ENCODE peak calls at places on chromosome 4, in four cellular contexts. B is HCT116, C is HepG2, Y is SK-N-SH. V is an unnamed sample.

GRCh38 chr4:159655547-159655946 is 552.7 kb downstream of the RAPGEF2 start:
- DNase-seq in Y (no peak), B (peak), C (no peak), V (no peak)

GRCh38 chr4:3640587-3640962 is 108.4 kb upstream of the LRPAP1 start:
- DNase-seq in C (no peak), B (no peak), Y (no peak), V (no peak)

GRCh38 chr4:69044247-69044646 is 52.0 kb upstream of the UGT2B7 start:
- DNase-seq in C (no peak), B (no peak), Y (no peak), V (no peak)

GRCh38 chr4:55269970-55270369 is 76.1 kb upstream of the SRD5A3 start:
- DNase-seq in B (no peak), Y (no peak), C (no peak), V (no peak)

GRCh38 chr4:29304595-29304994 is 1415.6 kb upstream of the PCDH7 start:
- DNase-seq in Y (no peak), C (no peak), B (no peak), V (peak)

GRCh38 chr4:83890231-83890630 is 354.3 kb downstream of the GPAT3 start:
- DNase-seq in B (no peak), C (no peak), Y (no peak), V (no peak)

GRCh38 chr4:114659386-114660008 is 60.9 kb downstream of the UGT8 start:
- DNase-seq in C (peak), Y (peak), B (peak), V (peak)

GRCh38 chr4:155047755-155048154 is 160.7 kb upstream of the NPY2R start:
- DNase-seq in Y (no peak), B (no peak), C (no peak), V (no peak)

GRCh38 chr4:48692023-48692422 is 88.1 kb downstream of the FRYL start:
- DNase-seq in Y (no peak), B (no peak), C (no peak), V (no peak)

GRCh38 chr4:106624674-106625073 is 256.1 kb upstream of the GIMD1 start:
- DNase-seq in C (no peak), Y (no peak), B (no peak), V (no peak)

GRCh38 chr4:36010531-36010930 is 233.8 kb downstream of the ARAP2 start:
- DNase-seq in B (no peak), Y (no peak), C (no peak), V (no peak)

GRCh38 chr4:124711469-124712416 is 789 bp downstream of the ANKRD50 start:
- DNase-seq in B (peak), Y (peak), C (peak), V (peak)

GRCh38 chr4:187602339-187603092 is 393.1 kb upstream of the ZFP42 start:
- DNase-seq in B (no peak), C (no peak), Y (no peak), V (no peak)

GRCh38 chr4:146232131-146232722 is 17.9 kb downstream of the REELD1 start:
- DNase-seq in C (no peak), B (no peak), Y (no peak), V (no peak)

GRCh38 chr4:115279300-115279699 is 165.9 kb upstream of the NDST4 start:
- DNase-seq in C (no peak), Y (no peak), B (no peak), V (peak)

GRCh38 chr4:77110707-77111106 is 34.9 kb upstream of the CCNI start:
- DNase-seq in B (no peak), Y (no peak), C (no peak), V (no peak)

GRCh38 chr4:5615496-5616075 is 92.8 kb downstream of the EVC2 start:
- DNase-seq in C (no peak), Y (no peak), B (no peak), V (no peak)

GRCh38 chr4:98482847-98483806 is 175.3 kb downstream of the TSPAN5 start:
- DNase-seq in Y (no peak), B (peak), C (peak), V (no peak)

GRCh38 chr4:88573995-88574394 is 18.3 kb upstream of the HERC3 start:
- DNase-seq in Y (no peak), B (peak), C (peak), V (peak)

GRCh38 chr4:158003212-158003611 is 169.6 kb downstream of the GASK1B start:
- DNase-seq in Y (no peak), C (no peak), B (no peak), V (no peak)

GRCh38 chr4:136992032-136992431 is 540.3 kb downstream of the PCDH18 start:
- DNase-seq in C (no peak), B (no peak), Y (no peak), V (no peak)

GRCh38 chr4:87799254-87799653 is at the start of gene IBSP:
- DNase-seq in B (no peak), Y (no peak), C (no peak), V (no peak)

GRCh38 chr4:123706961-123707360 is 310.4 kb downstream of the SPRY1 start:
- DNase-seq in C (no peak), Y (no peak), B (no peak), V (no peak)

GRCh38 chr4:101102114-101102752 is 245.1 kb downstream of the PPP3CA start:
- DNase-seq in C (no peak), B (no peak), Y (peak), V (no peak)

GRCh38 chr4:105277702-105278101 is 131.0 kb downstream of the TET2 start:
- DNase-seq in Y (no peak), C (no peak), B (no peak), V (no peak)

GRCh38 chr4:2936773-2937145 is 26.4 kb downstream of the NOP14 start:
- DNase-seq in Y (no peak), C (no peak), B (no peak), V (no peak)

GRCh38 chr4:48343531-48343930 is 2.2 kb downstream of the SLAIN2 start:
- DNase-seq in C (no peak), Y (no peak), B (no peak), V (no peak)

GRCh38 chr4:39933689-39934590 is 43.8 kb downstream of the PDS5A start:
- DNase-seq in B (no peak), C (no peak), Y (no peak), V (no peak)

GRCh38 chr4:156672924-156673323 is 298.7 kb downstream of the PDGFC start:
- DNase-seq in B (peak), C (no peak), Y (no peak), V (no peak)

GRCh38 chr4:121777625-121778024 is 12.7 kb upstream of the SMIM43 start:
- DNase-seq in B (no peak), C (no peak), Y (no peak), V (no peak)

GRCh38 chr4:135770505-135770904 is 1568.9 kb upstream of the PABPC4L start:
- DNase-seq in Y (no peak), B (no peak), C (no peak), V (no peak)

GRCh38 chr4:82900016-82900334 is 560 bp upstream of the THAP9 start:
- DNase-seq in Y (no peak), B (no peak), C (no peak), V (no peak)

GRCh38 chr4:23135792-23136645 is 443.3 kb downstream of the GBA3 start:
- DNase-seq in C (peak), B (peak), Y (peak), V (peak)

GRCh38 chr4:128979934-128980333 is 113.4 kb downstream of the SCLT1 start:
- DNase-seq in Y (peak), B (no peak), C (no peak), V (peak)

GRCh38 chr4:8316911-8317351 is 47.4 kb downstream of the HTRA3 start:
- DNase-seq in Y (no peak), B (no peak), C (no peak), V (no peak)

GRCh38 chr4:164904941-164905340 is 28.0 kb downstream of the APELA start:
- DNase-seq in B (no peak), C (no peak), Y (no peak), V (no peak)

GRCh38 chr4:169340834-169341233 is 70.1 kb upstream of the SH3RF1 start:
- DNase-seq in C (no peak), B (no peak), Y (no peak), V (no peak)

GRCh38 chr4:65050786-65051185 is 619.5 kb downstream of the EPHA5 start:
- DNase-seq in Y (no peak), B (no peak), C (no peak), V (no peak)

GRCh38 chr4:36979494-36979893 is 265.0 kb upstream of the NWD2 start:
- DNase-seq in C (no peak), Y (no peak), B (no peak), V (no peak)

GRCh38 chr4:173461170-173461569 is 62.3 kb upstream of the SCRG1 start:
- DNase-seq in B (no peak), Y (no peak), C (no peak), V (no peak)
- TF ChIP-seq JUND in B (no peak), Y (no peak), C (no peak), V (no peak)

DNA sequence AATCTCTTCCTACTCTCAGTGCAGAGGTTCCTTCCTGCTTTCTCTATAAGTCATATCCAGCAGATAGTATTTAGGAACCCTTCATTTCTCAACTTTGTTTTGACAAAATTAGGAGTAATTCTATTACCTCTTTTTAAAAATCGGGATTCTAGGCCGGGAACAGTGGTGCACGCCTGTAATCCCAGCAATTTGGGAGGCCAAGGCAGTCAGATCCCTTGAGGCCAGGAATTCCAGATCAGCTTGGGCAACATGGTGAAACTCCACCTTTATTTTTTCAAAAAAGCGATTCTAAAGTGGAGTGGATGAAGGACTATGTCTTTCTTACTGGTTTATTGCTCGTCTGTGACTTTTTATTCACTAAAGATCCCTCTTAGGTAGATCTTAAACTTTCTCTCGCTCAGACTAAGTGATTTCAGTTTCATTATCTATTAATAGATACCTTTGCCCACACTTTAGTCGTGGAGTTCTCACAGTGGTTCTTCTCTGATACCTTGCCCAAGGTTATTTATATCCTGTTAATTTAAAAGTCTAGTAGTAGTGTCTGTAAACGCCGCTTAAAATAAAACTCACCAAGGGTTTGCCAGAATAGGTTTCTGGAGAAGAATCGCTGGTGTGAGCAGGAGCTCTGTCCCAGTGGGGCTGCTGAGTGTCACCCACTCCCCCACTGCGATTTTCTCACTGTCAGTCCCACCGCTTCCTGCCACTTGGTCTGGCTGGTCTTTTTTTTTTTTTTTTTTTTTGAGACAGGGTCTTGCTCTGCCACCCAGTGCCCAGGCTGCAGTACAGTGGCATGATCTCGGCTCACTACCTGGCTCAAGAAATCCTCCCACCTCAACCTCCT is 27.0 kb upstream of the TMEM131L start:
- DNase-seq in Y (no peak), C (no peak), B (no peak), V (no peak)
- TF ChIP-seq JUND in Y (no peak), C (no peak), B (no peak), V (no peak)

GRCh38 chr4:180695851-180696250 is 1547.4 kb upstream of the TENM3 start:
- DNase-seq in B (no peak), C (no peak), Y (no peak), V (no peak)
- TF ChIP-seq JUND in B (no peak), C (no peak), Y (no peak), V (no peak)

GRCh38 chr4:75745721-75746199 is 21.4 kb downstream of the USO1 start:
- DNase-seq in C (no peak), Y (no peak), B (no peak), V (no peak)
- TF ChIP-seq JUND in C (no peak), Y (no peak), B (no peak), V (no peak)

GRCh38 chr4:1207603-1208265 is 35.4 kb upstream of the SPON2 start:
- DNase-seq in C (no peak), Y (peak), B (no peak), V (no peak)
- TF ChIP-seq JUND in C (no peak), Y (no peak), B (no peak), V (no peak)